ENCODE peak calls at places on chromosomes 1 and 21, in six cellular contexts. H, R, U, X, W and O are unnamed samples.
A peak's percentile ranks its signal among the peaks of the same experiment; 100 is the strongest.

GRCh38 chr1:243420968-243421675 is 165.3 kb downstream of the SDCCAG8 start:
- DNase-seq in H (no peak), R (no peak), U (no peak), X (no peak), W (no peak), O (no peak)

GRCh38 chr21:26138615-26139257 is 31.8 kb downstream of the APP start:
- DNase-seq in H (no peak), R (no peak), U (no peak), X (no peak), W (no peak), O (no peak)

GRCh38 chr21:46196733-46197132 is 12.5 kb upstream of the SPATC1L start:
- DNase-seq in H (no peak), R (peak; percentile 15), U (no peak), X (no peak), W (no peak), O (no peak)

GRCh38 chr1:232447125-232447524 is 182.8 kb downstream of the SIPA1L2 start:
- DNase-seq in H (no peak), R (no peak), U (no peak), X (no peak), W (no peak), O (no peak)

GRCh38 chr1:71862756-71863155 is 419.6 kb downstream of the NEGR1 start:
- DNase-seq in H (no peak), R (no peak), U (no peak), X (no peak), W (no peak), O (no peak)

GRCh38 chr21:34274001-34274400 is 89.8 kb upstream of the KCNE2 start:
- DNase-seq in H (no peak), R (no peak), U (no peak), X (no peak), W (peak; percentile 30), O (no peak)

GRCh38 chr1:200248541-200248940 is 161.3 kb downstream of the ZNF281 start:
- DNase-seq in H (no peak), R (no peak), U (no peak), X (no peak), W (no peak), O (no peak)

GRCh38 chr1:205588691-205589445 is 42.9 kb downstream of the ELK4 start:
- DNase-seq in H (no peak), R (no peak), U (no peak), X (no peak), W (peak; percentile 56), O (no peak)

GRCh38 chr1:64173300-64173940 is 30.0 kb upstream of the UBE2U start:
- DNase-seq in H (no peak), R (no peak), U (no peak), X (no peak), W (no peak), O (no peak)

GRCh38 chr21:42218836-42219605 is at the start of gene ABCG1:
- DNase-seq in H (peak; percentile 59), R (peak; percentile 46), U (no peak), X (peak; percentile 76), W (no peak), O (no peak)

DNA sequence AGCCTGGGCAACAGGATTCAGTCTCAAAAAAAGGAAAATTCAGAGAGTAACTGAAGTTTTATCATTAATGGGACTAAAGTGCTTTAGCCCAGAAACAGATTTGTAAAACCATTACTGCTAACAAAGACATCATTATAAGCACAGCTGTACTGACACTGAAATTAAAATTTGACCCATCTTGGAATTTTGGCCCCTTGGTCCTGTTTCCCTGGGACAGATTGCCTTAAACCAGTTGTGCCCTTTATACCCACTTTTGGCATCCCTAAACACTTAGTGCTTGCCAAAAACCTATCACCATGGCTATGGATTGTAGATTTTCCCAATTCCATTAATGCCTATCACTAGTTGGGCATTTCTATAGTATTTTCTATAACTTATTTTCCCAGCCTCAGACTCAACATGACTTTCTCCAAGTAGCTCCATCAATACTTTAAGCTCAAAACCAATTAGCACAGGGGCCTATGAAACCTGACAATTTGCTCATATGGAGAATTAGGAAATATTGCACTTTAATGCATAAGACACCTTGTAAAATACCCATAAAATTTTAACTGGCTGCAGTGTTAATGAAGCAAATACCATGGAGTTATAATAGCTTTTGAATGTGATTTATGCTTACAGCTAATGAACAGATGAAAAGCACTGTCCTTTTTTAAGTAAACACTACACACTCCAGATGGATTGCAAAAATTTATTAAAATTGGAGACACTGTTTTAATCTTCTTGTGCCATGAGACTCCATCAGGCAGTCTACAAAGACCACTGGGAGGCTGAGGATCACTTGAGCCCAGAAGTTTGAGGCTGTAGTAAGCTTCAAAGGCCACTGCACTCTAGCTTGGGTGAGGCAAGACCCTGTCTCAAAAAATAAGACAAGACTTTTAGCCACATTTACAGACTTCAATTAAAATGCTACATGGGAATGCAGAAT is 4.3 kb downstream of the GAS5 start:
- DNase-seq in H (no peak), R (no peak), U (no peak), X (no peak), W (no peak), O (no peak)
- H3K27ac ChIP-seq in H (peak overlapping the region; percentile 9), R (no peak overlapping the region), U (no peak overlapping the region), X (no peak overlapping the region), W (peak overlapping the region; percentile 18), O (peak overlapping the region; percentile 50)

GRCh38 chr1:246906833-246907232 is 24.9 kb downstream of the AHCTF1 start:
- DNase-seq in H (no peak), R (no peak), U (no peak), X (no peak), W (no peak), O (no peak)
- H3K27ac ChIP-seq in H (no peak overlapping the region), R (no peak overlapping the region), U (no peak overlapping the region), X (no peak overlapping the region), W (no peak overlapping the region), O (no peak overlapping the region)

GRCh38 chr1:151312439-151313225 is 14.6 kb downstream of the PI4KB start:
- DNase-seq in H (no peak), R (no peak), U (no peak), X (no peak), W (peak; percentile 22), O (no peak)

GRCh38 chr1:151310986-151311385 is 16.2 kb downstream of the PI4KB start:
- DNase-seq in H (no peak), R (no peak), U (no peak), X (no peak), W (no peak), O (no peak)

GRCh38 chr1:151313501-151313900 is 13.7 kb downstream of the PI4KB start:
- DNase-seq in H (no peak), R (no peak), U (no peak), X (peak; percentile 69), W (no peak), O (no peak)

GRCh38 chr1:151309851-151310323 is 17.3 kb downstream of the PI4KB start:
- DNase-seq in H (no peak), R (peak; percentile 61), U (no peak), X (no peak), W (peak; percentile 64), O (peak; percentile 76)

DNA sequence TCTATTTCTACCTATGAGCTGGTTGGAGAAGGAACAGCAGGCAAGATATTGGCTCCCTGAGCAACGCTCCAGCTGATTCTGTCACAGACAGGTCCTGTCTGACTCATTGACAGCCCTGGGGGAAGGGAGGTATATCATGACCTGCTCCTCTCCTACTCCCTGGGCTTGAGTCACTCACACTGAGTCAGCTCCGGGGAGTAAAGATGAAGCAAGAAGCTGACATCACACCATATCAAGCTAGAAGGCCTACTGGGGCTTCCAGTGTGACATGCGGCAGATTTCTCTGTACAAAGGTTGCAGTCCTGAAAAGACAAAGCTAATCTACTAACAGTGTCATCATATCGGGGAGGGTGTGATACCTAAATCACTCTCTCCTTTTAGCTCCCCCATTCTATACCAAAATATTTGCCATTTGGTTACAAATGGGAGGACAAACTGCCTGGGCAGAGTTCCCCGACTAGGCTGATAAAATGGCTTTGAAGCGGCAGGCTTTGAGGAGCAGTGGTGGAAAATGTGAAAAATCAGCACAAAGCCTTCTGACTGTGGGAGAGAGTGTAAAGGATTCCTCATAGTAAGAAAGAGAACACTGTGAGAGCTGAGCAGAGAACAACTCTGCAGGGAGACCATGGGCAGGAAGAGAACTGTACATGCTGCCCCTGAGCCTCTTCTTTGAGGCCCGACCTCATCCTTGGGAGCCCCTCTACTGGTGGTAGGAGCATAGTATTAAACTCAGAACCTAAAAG is 15.5 kb downstream of the PI4KB start:
- DNase-seq in H (peak; percentile 18), R (peak; percentile 72), U (peak; percentile 19), X (peak; percentile 74), W (peak; percentile 100), O (peak; percentile 97)
- H3K27ac ChIP-seq in H (no peak overlapping the region), R (peak overlapping the region; percentile 49), U (peak overlapping the region; percentile 66), X (peak overlapping the region; percentile 96), W (peak overlapping the region; percentile 97), O (peak overlapping the region; percentile 99)

DNA sequence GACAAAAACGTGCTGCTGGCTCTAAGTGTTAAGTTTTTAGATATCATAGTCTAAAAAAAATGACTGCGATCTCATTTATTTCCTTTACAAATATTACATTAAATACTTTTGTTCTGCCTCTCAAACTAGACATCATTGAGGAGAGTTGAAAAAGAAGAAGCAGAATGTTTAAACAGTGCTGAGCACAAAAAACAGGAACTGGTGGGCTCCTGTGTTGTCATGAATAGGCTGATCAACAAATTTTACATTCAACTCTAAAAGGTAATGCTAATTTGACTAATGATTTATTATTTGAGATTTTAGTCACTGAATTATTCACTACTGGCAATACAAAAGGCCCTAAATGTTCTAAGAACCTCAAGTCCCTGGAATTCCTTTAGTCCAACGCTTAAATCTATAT is 66.1 kb downstream of the GPATCH2 start:
- DNase-seq in H (no peak), R (no peak), U (no peak), X (no peak), W (no peak), O (no peak)
- H3K27ac ChIP-seq in H (no peak overlapping the region), R (no peak overlapping the region), U (no peak overlapping the region), X (no peak overlapping the region), W (no peak overlapping the region), O (no peak overlapping the region)

GRCh38 chr1:101026394-101026788 is 807 bp upstream of the DPH5 start:
- DNase-seq in H (no peak), R (no peak), U (no peak), X (no peak), W (no peak), O (no peak)
- H3K27ac ChIP-seq in H (peak overlapping the region; percentile 77), R (no peak overlapping the region), U (peak overlapping the region; percentile 86), X (peak overlapping the region; percentile 98), W (peak overlapping the region; percentile 82), O (peak overlapping the region; percentile 89)